ENCODE peak calls at places on chromosomes 11 and 22, in four cellular contexts. Q, H, A and L are unnamed samples.

GRCh38 chr11:65927904-65928397 is 8.7 kb downstream of the DRAP1 start:
- DNase-seq in Q (no peak), H (no peak), A (no peak), L (no peak)

GRCh38 chr11:125082611-125083311 is 19.7 kb downstream of the SLC37A2 start:
- DNase-seq in Q (no peak), H (peak; percentile 29), A (peak; percentile 91), L (peak; percentile 88)

GRCh38 chr11:20363500-20364411 is at the start of gene HTATIP2:
- DNase-seq in Q (peak; percentile 61), H (no peak), A (peak; percentile 52), L (no peak)

GRCh38 chr22:16866167-16866566 is 41.0 kb upstream of the XKR3 start:
- DNase-seq in Q (no peak), H (no peak), A (no peak), L (no peak)

GRCh38 chr11:130847517-130847916 is 68.8 kb downstream of the SNX19 start:
- DNase-seq in Q (no peak), H (no peak), A (peak; percentile 86), L (peak; percentile 94)

GRCh38 chr11:128891912-128892398 is 799 bp downstream of the KCNJ5 start:
- DNase-seq in Q (no peak), H (no peak), A (no peak), L (no peak)

GRCh38 chr11:7651140-7651551 is 22.2 kb downstream of the CYB5R2 start:
- DNase-seq in Q (no peak), H (no peak), A (no peak), L (peak; percentile 10)

GRCh38 chr11:35139883-35140282 is 912 bp downstream of the CD44 start:
- DNase-seq in Q (no peak), H (no peak), A (peak; percentile 16), L (no peak)

GRCh38 chr11:23954317-23954716 is 542.5 kb upstream of the LUZP2 start:
- DNase-seq in Q (no peak), H (no peak), A (no peak), L (no peak)

GRCh38 chr11:75667831-75668507 is 869 bp downstream of the MAP6 start:
- DNase-seq in Q (peak; percentile 78), H (no peak), A (no peak), L (peak; percentile 12)

GRCh38 chr11:118437046-118437735 is 899 bp downstream of the KMT2A start:
- DNase-seq in Q (peak; percentile 60), H (no peak), A (peak; percentile 27), L (no peak)

GRCh38 chr11:8317164-8317563 is 53.5 kb upstream of the LMO1 start:
- DNase-seq in Q (no peak), H (no peak), A (peak; percentile 10), L (no peak)

GRCh38 chr11:46537121-46537520 is 56.7 kb downstream of the AMBRA1 start:
- DNase-seq in Q (no peak), H (no peak), A (no peak), L (no peak)

GRCh38 chr22:19718255-19719054 is 4.2 kb downstream of the SEPTIN5 start:
- DNase-seq in Q (no peak), H (no peak), A (no peak), L (no peak)

GRCh38 chr11:3710485-3711259 is 39.5 kb upstream of the CHRNA10 start:
- DNase-seq in Q (no peak), H (no peak), A (peak; percentile 10), L (no peak)

GRCh38 chr11:45025716-45026492 is 75.2 kb upstream of the TP53I11 start:
- DNase-seq in Q (no peak), H (no peak), A (no peak), L (no peak)

GRCh38 chr22:44180706-44181032 is at the start of gene PARVG:
- DNase-seq in Q (peak; percentile 30), H (no peak), A (no peak), L (no peak)

GRCh38 chr11:707817-708420 is 1.9 kb downstream of the EPS8L2 start:
- DNase-seq in Q (no peak), H (no peak), A (no peak), L (no peak)

GRCh38 chr22:49113758-49114157 is 713.9 kb downstream of the BRD1 start:
- DNase-seq in Q (no peak), H (no peak), A (no peak), L (no peak)

GRCh38 chr11:112881461-112881860 is 79.8 kb upstream of the NCAM1 start:
- DNase-seq in Q (no peak), H (no peak), A (no peak), L (no peak)

GRCh38 chr22:47632646-47633045 is 870.2 kb downstream of the TBC1D22A start:
- DNase-seq in Q (no peak), H (no peak), A (no peak), L (no peak)

GRCh38 chr11:8813658-8814057 is 97.3 kb upstream of the AKIP1 start:
- DNase-seq in Q (peak; percentile 83), H (peak; percentile 43), A (peak; percentile 89), L (peak; percentile 75)

GRCh38 chr11:9615031-9615451 is 41.6 kb downstream of the WEE1 start:
- DNase-seq in Q (no peak), H (no peak), A (no peak), L (no peak)

GRCh38 chr11:126744699-126745098 is 255.9 kb downstream of the KIRREL3 start:
- DNase-seq in Q (no peak), H (no peak), A (no peak), L (no peak)

GRCh38 chr11:134464196-134464595 is 52.2 kb upstream of the B3GAT1 start:
- DNase-seq in Q (no peak), H (no peak), A (no peak), L (no peak)

GRCh38 chr11:118180300-118180703 is 3.9 kb upstream of the SCN2B start:
- DNase-seq in Q (peak; percentile 71), H (no peak), A (no peak), L (no peak)

GRCh38 chr11:110856993-110857812 is 145.0 kb upstream of the ARHGAP20 start:
- DNase-seq in Q (no peak), H (no peak), A (peak; percentile 61), L (no peak)

GRCh38 chr22:48528221-48528915 is 1299.3 kb downstream of the BRD1 start:
- DNase-seq in Q (no peak), H (no peak), A (no peak), L (no peak)

GRCh38 chr11:13026722-13027121 is 17.6 kb downstream of the RASSF10 start:
- DNase-seq in Q (no peak), H (no peak), A (no peak), L (no peak)

GRCh38 chr22:21009638-21010425 is 5.1 kb upstream of the P2RX6 start:
- DNase-seq in Q (no peak), H (no peak), A (peak; percentile 11), L (peak; percentile 20)

GRCh38 chr11:12867531-12867930 is 141.6 kb upstream of the RASSF10 start:
- DNase-seq in Q (no peak), H (no peak), A (no peak), L (no peak)